ENCODE peak calls at places on chromosome 19, in ten cellular contexts. D, N, V, M, A, W, T, Q, H and O are unnamed samples.

GRCh38 chr19:45164577-45165335 is 4.0 kb upstream of the NKPD1 start:
- DNase-seq in D (peak), N (peak), V (peak), M (peak), A (no peak), W (no peak), T (no peak), Q (peak), H (peak), O (no peak)

GRCh38 chr19:29880498-29881081 is 61.4 kb upstream of the URI1 start:
- DNase-seq in D (no peak), N (no peak), V (no peak), M (no peak), A (no peak), W (no peak), T (no peak), Q (no peak), H (no peak), O (no peak)

GRCh38 chr19:6045108-6045507 is 65.2 kb downstream of the RFX2 start:
- DNase-seq in D (no peak), N (no peak), V (no peak), M (no peak), A (no peak), W (no peak), T (no peak), Q (no peak), H (no peak), O (no peak)

GRCh38 chr19:15633122-15633521 is 7.6 kb upstream of the CYP4F3 start:
- DNase-seq in D (no peak), N (no peak), V (no peak), M (no peak), A (no peak), W (no peak), T (no peak), Q (no peak), H (no peak), O (no peak)

GRCh38 chr19:42116308-42117075 is 15.8 kb downstream of the POU2F2 start:
- DNase-seq in D (no peak), N (no peak), V (no peak), M (no peak), A (no peak), W (no peak), T (no peak), Q (no peak), H (no peak), O (no peak)

GRCh38 chr19:676343-677105 is at the start of gene FSTL3:
- DNase-seq in D (peak), N (no peak), V (peak), M (no peak), A (no peak), W (no peak), T (no peak), Q (peak), H (no peak), O (no peak)

GRCh38 chr19:1568320-1569019 is at the start of gene MEX3D:
- DNase-seq in D (peak), N (peak), V (peak), M (peak), A (peak), W (peak), T (peak), Q (peak), H (no peak), O (peak)

GRCh38 chr19:12772323-12772722 is 3.0 kb downstream of the HOOK2 start:
- DNase-seq in D (no peak), N (no peak), V (no peak), M (no peak), A (no peak), W (no peak), T (no peak), Q (no peak), H (no peak), O (no peak)

GRCh38 chr19:46967578-46968018 is 52.0 kb upstream of the NPAS1 start:
- DNase-seq in D (no peak), N (no peak), V (peak), M (no peak), A (peak), W (no peak), T (no peak), Q (peak), H (no peak), O (no peak)

GRCh38 chr19:18663940-18664530 is 19.4 kb upstream of the CRTC1 start:
- DNase-seq in D (no peak), N (no peak), V (no peak), M (no peak), A (no peak), W (no peak), T (no peak), Q (no peak), H (no peak), O (no peak)

GRCh38 chr19:35529241-35530218 is 1.4 kb upstream of the SBSN start:
- DNase-seq in D (no peak), N (no peak), V (no peak), M (no peak), A (no peak), W (no peak), T (no peak), Q (no peak), H (no peak), O (no peak)

GRCh38 chr19:3506384-3507340 is 551 bp downstream of the FZR1 start:
- DNase-seq in D (peak), N (peak), V (no peak), M (no peak), A (no peak), W (peak), T (no peak), Q (peak), H (no peak), O (no peak)

GRCh38 chr19:840519-841206 is at the start of gene PRTN3:
- DNase-seq in D (no peak), N (no peak), V (no peak), M (no peak), A (no peak), W (no peak), T (no peak), Q (no peak), H (no peak), O (no peak)

GRCh38 chr19:45613926-45614725 is 12.1 kb upstream of the GPR4 start:
- DNase-seq in D (peak), N (peak), V (peak), M (no peak), A (no peak), W (no peak), T (no peak), Q (no peak), H (peak), O (no peak)

GRCh38 chr19:38949580-38950367 is 19.0 kb downstream of the MRPS12 start:
- DNase-seq in D (peak), N (peak), V (no peak), M (peak), A (peak), W (peak), T (peak), Q (peak), H (peak), O (peak)

GRCh38 chr19:3179739-3180293 is 1.2 kb downstream of the S1PR4 start:
- DNase-seq in D (no peak), N (no peak), V (no peak), M (no peak), A (no peak), W (no peak), T (no peak), Q (peak), H (no peak), O (no peak)

GRCh38 chr19:6481541-6482342 is at the start of gene DENND1C:
- DNase-seq in D (no peak), N (no peak), V (no peak), M (peak), A (peak), W (peak), T (peak), Q (peak), H (no peak), O (peak)

GRCh38 chr19:34345934-34346333 is 19.1 kb upstream of the GPI start:
- DNase-seq in D (no peak), N (peak), V (peak), M (peak), A (peak), W (peak), T (peak), Q (no peak), H (no peak), O (peak)

GRCh38 chr19:29088761-29089160 is 124.2 kb downstream of the UQCRFS1 start:
- DNase-seq in D (no peak), N (no peak), V (no peak), M (no peak), A (no peak), W (no peak), T (no peak), Q (no peak), H (no peak), O (no peak)

GRCh38 chr19:51066816-51067215 is 1.9 kb upstream of the KLK13 start:
- DNase-seq in D (no peak), N (no peak), V (no peak), M (no peak), A (no peak), W (no peak), T (no peak), Q (no peak), H (no peak), O (no peak)

GRCh38 chr19:53808710-53809125 is 15.4 kb downstream of the NLRP12 start:
- DNase-seq in D (no peak), N (no peak), V (peak), M (peak), A (no peak), W (peak), T (no peak), Q (no peak), H (peak), O (no peak)

GRCh38 chr19:19578241-19578640 is 40.2 kb downstream of the CILP2 start:
- DNase-seq in D (no peak), N (no peak), V (no peak), M (no peak), A (no peak), W (no peak), T (no peak), Q (no peak), H (no peak), O (no peak)

GRCh38 chr19:1889907-1890306 is 4.6 kb upstream of the ABHD17A start:
- DNase-seq in D (no peak), N (no peak), V (no peak), M (no peak), A (no peak), W (no peak), T (no peak), Q (no peak), H (no peak), O (no peak)

GRCh38 chr19:38793186-38793585 is 4.2 kb downstream of the LGALS7B start:
- DNase-seq in D (no peak), N (no peak), V (no peak), M (no peak), A (no peak), W (no peak), T (no peak), Q (no peak), H (no peak), O (no peak)

GRCh38 chr19:2552859-2553258 is 76.9 kb downstream of the GADD45B start:
- DNase-seq in D (no peak), N (peak), V (no peak), M (no peak), A (no peak), W (no peak), T (no peak), Q (peak), H (no peak), O (no peak)

GRCh38 chr19:51493776-51494175 is 7.8 kb downstream of the SIGLEC12 start:
- DNase-seq in D (no peak), N (no peak), V (no peak), M (no peak), A (no peak), W (no peak), T (no peak), Q (no peak), H (no peak), O (no peak)

GRCh38 chr19:30036154-30037129 is 94.4 kb downstream of the URI1 start:
- DNase-seq in D (no peak), N (no peak), V (no peak), M (no peak), A (no peak), W (no peak), T (no peak), Q (no peak), H (no peak), O (no peak)

GRCh38 chr19:11096210-11096841 is 7.1 kb downstream of the LDLR start:
- DNase-seq in D (peak), N (no peak), V (peak), M (no peak), A (no peak), W (no peak), T (no peak), Q (no peak), H (no peak), O (no peak)